ENCODE peak calls at places on chromosomes 16 and 17, in four cellular contexts. C is GOT3, L is uterus, X is GM20000. B is an unnamed sample.

GRCh38 chr16:28218109-28218508 is 6.3 kb upstream of the XPO6 start:
- DNase-seq in X (peak), C (no peak), L (no peak), B (no peak)

GRCh38 chr17:39553326-39553945 is 54.3 kb downstream of the NEUROD2 start:
- DNase-seq in L (no peak), X (no peak), C (no peak), B (no peak)

GRCh38 chr16:11877374-11877773 is 26.0 kb upstream of the RSL1D1 start:
- DNase-seq in C (no peak), X (no peak), L (no peak), B (no peak)

GRCh38 chr16:35599429-35600165 is 2140.2 kb downstream of the TP53TG3F start:
- DNase-seq in X (no peak), C (no peak), L (no peak), B (no peak)

GRCh38 chr17:68511254-68511670 is 968 bp upstream of the PRKAR1A start:
- DNase-seq in L (no peak), X (no peak), C (no peak), B (no peak)

GRCh38 chr17:2264023-2264860 is 39.3 kb downstream of the SMG6 start:
- DNase-seq in X (no peak), L (no peak), C (no peak), B (no peak)

GRCh38 chr17:2055494-2056220 is 754 bp downstream of the HIC1 start:
- DNase-seq in L (peak), X (peak), C (no peak), B (no peak)

GRCh38 chr17:35695613-35696012 is 35.8 kb upstream of the RASL10B start:
- DNase-seq in X (no peak), L (no peak), C (no peak), B (no peak)

GRCh38 chr16:66127459-66128362 is 238.8 kb upstream of the CDH5 start:
- DNase-seq in L (no peak), C (no peak), X (no peak), B (no peak)

GRCh38 chr17:60598001-60598736 is 1.8 kb upstream of the PPM1D start:
- DNase-seq in L (no peak), X (no peak), C (no peak), B (no peak)

GRCh38 chr16:58043571-58044155 is 18.1 kb downstream of the MMP15 start:
- DNase-seq in X (no peak), L (no peak), C (no peak), B (no peak)

GRCh38 chr17:55238931-55239297 is 25.8 kb upstream of the HLF start:
- DNase-seq in L (no peak), C (no peak), X (peak), B (peak)

GRCh38 chr16:57297856-57298255 is 13.4 kb upstream of the PLLP start:
- DNase-seq in L (no peak), C (no peak), X (no peak), B (no peak)

GRCh38 chr16:69191136-69191535 is 4.2 kb downstream of the SNTB2 start:
- DNase-seq in L (no peak), X (no peak), C (no peak), B (no peak)

GRCh38 chr17:73201215-73202069 is 8.6 kb downstream of the COG1 start:
- DNase-seq in L (peak), C (no peak), X (no peak), B (no peak)

GRCh38 chr16:48434653-48435318 is 49.6 kb upstream of the SIAH1 start:
- DNase-seq in C (no peak), X (no peak), L (no peak), B (no peak)

GRCh38 chr17:45729284-45729907 is 54.7 kb upstream of the CRHR1 start:
- DNase-seq in X (no peak), C (no peak), L (no peak), B (no peak)

GRCh38 chr16:2246301-2246885 is 5.0 kb downstream of the ECI1 start:
- DNase-seq in X (no peak), C (no peak), L (no peak), B (no peak)

GRCh38 chr16:1978476-1979120 is 2.7 kb downstream of the NOXO1 start:
- DNase-seq in X (no peak), L (no peak), C (no peak), B (no peak)

GRCh38 chr17:76678330-76678729 is 32.4 kb downstream of the MXRA7 start:
- DNase-seq in C (no peak), L (no peak), X (no peak), B (no peak)

GRCh38 chr16:53043986-53044571 is 8.6 kb downstream of the CHD9NB start:
- DNase-seq in L (no peak), X (no peak), C (no peak), B (peak)

GRCh38 chr17:7204335-7204734 is 15.3 kb downstream of the DLG4 start:
- DNase-seq in L (peak), C (no peak), X (no peak), B (no peak)

GRCh38 chr17:9330903-9331272 is 244.7 kb downstream of the STX8 start:
- DNase-seq in X (no peak), L (no peak), C (no peak), B (no peak)

GRCh38 chr16:85800321-85800669 is 800 bp downstream of the COX4I1 start:
- DNase-seq in C (no peak), L (no peak), X (peak), B (no peak)

GRCh38 chr16:83215417-83216001 is 588.7 kb downstream of the CDH13 start:
- DNase-seq in L (no peak), C (no peak), X (peak), B (peak)

GRCh38 chr17:81577278-81578000 is 25.3 kb upstream of the FAAP100 start:
- DNase-seq in L (no peak), X (no peak), C (no peak), B (no peak)

GRCh38 chr16:8967437-8967821 is 3.7 kb upstream of the USP7 start:
- DNase-seq in X (no peak), L (no peak), C (no peak), B (no peak)

GRCh38 chr17:49053171-49053829 is 56.1 kb downstream of the IGF2BP1 start:
- DNase-seq in X (no peak), C (no peak), L (no peak), B (no peak)

GRCh38 chr17:42783778-42784138 is 3.3 kb downstream of the WNK4 start:
- DNase-seq in C (no peak), L (no peak), X (no peak), B (no peak)

GRCh38 chr17:43465049-43465448 is 18.7 kb upstream of the DHX8 start:
- DNase-seq in X (no peak), L (no peak), C (no peak), B (no peak)

GRCh38 chr17:6067060-6067459 is 3.1 kb upstream of the WSCD1 start:
- DNase-seq in X (no peak), L (no peak), C (no peak), B (no peak)

GRCh38 chr17:73758245-73758644 is 114.0 kb upstream of the SDK2 start:
- DNase-seq in X (no peak), L (no peak), C (no peak), B (no peak)

GRCh38 chr16:84367297-84367680 is 1.0 kb upstream of the ATP2C2 start:
- DNase-seq in X (no peak), L (no peak), C (no peak), B (no peak)

GRCh38 chr17:73787036-73787720 is 142.9 kb upstream of the SDK2 start:
- DNase-seq in L (no peak), X (no peak), C (no peak), B (no peak)

GRCh38 chr17:80905586-80906230 is 85.9 kb upstream of the CHMP6 start:
- DNase-seq in C (no peak), X (no peak), L (no peak), B (no peak)

GRCh38 chr17:57379237-57380054 is 123.1 kb downstream of the MSI2 start:
- DNase-seq in C (no peak), L (no peak), X (no peak), B (no peak)

GRCh38 chr16:353404-354285 is 1.1 kb upstream of the AXIN1 start:
- DNase-seq in L (peak), C (no peak), X (no peak), B (no peak)

GRCh38 chr16:29126057-29126494 is 141.2 kb downstream of the LAT start:
- DNase-seq in C (no peak), X (no peak), L (no peak), B (no peak)

GRCh38 chr16:56048425-56049100 is 142.7 kb upstream of the GNAO1 start:
- DNase-seq in X (peak), C (no peak), L (no peak), B (no peak)